ENCODE peak calls at places on chromosomes 2 and 18, in six cellular contexts. U is thyroid gland; C is CD8-positive, alpha-beta memory T cell; E is tibial nerve; Z is GM23248; B is osteoblast. N is an unnamed sample. For H3K4me1, the result is how much of the 10 kb centered on the place peaks cover.

GRCh38 chr18:36028859-36029258 is 38.5 kb downstream of the RPRD1A start:
- DNase-seq in U (no peak), C (no peak), E (no peak), Z (no peak), B (peak), N (no peak)

GRCh38 chr18:59823611-59824195 is 76.1 kb upstream of the PMAIP1 start:
- DNase-seq in U (peak), C (peak), E (peak), Z (peak), B (peak), N (peak)

GRCh38 chr18:26309283-26309682 is 83.0 kb downstream of the TAF4B start:
- DNase-seq in U (no peak), C (no peak), E (no peak), Z (peak), B (no peak), N (no peak)

GRCh38 chr18:3213231-3214059 is 6.3 kb downstream of the MYOM1 start:
- DNase-seq in U (no peak), C (no peak), E (no peak), Z (no peak), B (no peak), N (no peak)

GRCh38 chr2:41736105-41736567 is 311.7 kb upstream of the PKDCC start:
- DNase-seq in U (no peak), C (no peak), E (no peak), Z (peak), B (peak), N (no peak)

GRCh38 chr2:164675698-164676097 is 54.4 kb upstream of the GRB14 start:
- DNase-seq in U (no peak), C (no peak), E (no peak), Z (no peak), B (no peak), N (no peak)

GRCh38 chr2:219177594-219178376 is at the start of gene RETREG2:
- DNase-seq in U (peak), C (peak), E (peak), Z (peak), B (peak), N (no peak)

GRCh38 chr2:178331474-178332431 is 119.2 kb downstream of the PRKRA start:
- DNase-seq in U (no peak), C (no peak), E (no peak), Z (no peak), B (no peak), N (no peak)

GRCh38 chr2:203809084-203809521 is 58.5 kb upstream of the CTLA4 start:
- DNase-seq in U (no peak), C (no peak), E (no peak), Z (peak), B (no peak), N (no peak)

GRCh38 chr2:77720115-77720514 is 197.9 kb upstream of the LRRTM4 start:
- DNase-seq in U (no peak), C (no peak), E (no peak), Z (no peak), B (no peak), N (no peak)

GRCh38 chr2:7020059-7020458 is 102.8 kb downstream of the RNF144A start:
- DNase-seq in U (no peak), C (no peak), E (no peak), Z (no peak), B (no peak), N (no peak)
- H3K4me1 ChIP-seq in U (under half), C (under half), E (under half), Z (under half), B (under half), N (under half)

GRCh38 chr2:101574622-101575021 is 99.7 kb upstream of the RFX8 start:
- DNase-seq in U (no peak), C (no peak), E (no peak), Z (no peak), B (no peak), N (no peak)

GRCh38 chr2:101568969-101569368 is 94.1 kb upstream of the RFX8 start:
- DNase-seq in U (no peak), C (no peak), E (no peak), Z (no peak), B (no peak), N (no peak)

GRCh38 chr2:101571951-101572350 is 97.0 kb upstream of the RFX8 start:
- DNase-seq in U (no peak), C (no peak), E (no peak), Z (no peak), B (no peak), N (no peak)

GRCh38 chr2:101566632-101567228 is 91.8 kb upstream of the RFX8 start:
- DNase-seq in U (no peak), C (no peak), E (no peak), Z (no peak), B (no peak), N (no peak)

DNA sequence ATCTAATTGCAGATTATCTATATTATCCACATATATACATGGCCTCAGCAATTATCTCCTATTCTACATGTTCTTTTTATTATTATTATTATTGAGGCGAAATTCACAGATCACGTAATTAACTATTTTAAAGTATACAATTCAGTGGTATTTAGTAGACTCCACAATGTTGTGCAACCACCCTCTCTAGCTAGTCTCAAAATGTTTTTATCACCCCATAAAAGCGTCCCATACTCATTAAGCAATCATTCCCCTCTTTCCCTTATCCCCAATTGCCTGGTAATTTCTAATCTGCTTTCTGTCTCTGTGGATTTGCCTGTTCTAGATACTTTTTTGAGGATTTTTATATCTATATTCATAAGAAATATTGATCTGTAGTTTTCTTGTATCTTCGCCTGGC is 95.2 kb upstream of the RFX8 start:
- DNase-seq in U (no peak), C (no peak), E (no peak), Z (no peak), B (no peak), N (no peak)
- H3K4me3 ChIP-seq in U (no peak), C (peak), E (no peak), Z (no peak), B (no peak), N (no peak)

GRCh38 chr2:3379647-3380534 is at the start of gene TRAPPC12:
- DNase-seq in U (peak), C (peak), E (peak), Z (peak), B (peak), N (peak)
- H3K27ac ChIP-seq in U (peak), C (peak), E (peak), Z (peak), B (peak), N (no peak)

GRCh38 chr2:205712983-205713531 is 30.8 kb downstream of the NRP2 start:
- DNase-seq in U (no peak), C (no peak), E (no peak), Z (peak), B (no peak), N (no peak)
- H3K4me1 ChIP-seq in U (under half), C (under half), E (under half), Z (under half), B (under half), N (under half)

GRCh38 chr2:54634012-54634411 is 89.5 kb upstream of the EML6 start:
- DNase-seq in U (no peak), C (no peak), E (no peak), Z (no peak), B (no peak), N (no peak)

GRCh38 chr2:54636425-54637139 is 86.9 kb upstream of the EML6 start:
- DNase-seq in U (peak), C (no peak), E (no peak), Z (peak), B (no peak), N (no peak)

GRCh38 chr2:54634564-54635511 is 88.6 kb upstream of the EML6 start:
- DNase-seq in U (peak), C (no peak), E (peak), Z (peak), B (peak), N (no peak)

GRCh38 chr2:54638103-54638502 is 85.4 kb upstream of the EML6 start:
- DNase-seq in U (no peak), C (no peak), E (no peak), Z (no peak), B (no peak), N (no peak)

GRCh38 chr2:54635554-54636152 is 87.8 kb upstream of the EML6 start:
- DNase-seq in U (no peak), C (no peak), E (no peak), Z (peak), B (peak), N (no peak)
- H3K4me3 ChIP-seq in U (no peak), C (no peak), E (no peak), Z (peak), B (peak), N (no peak)

DNA sequence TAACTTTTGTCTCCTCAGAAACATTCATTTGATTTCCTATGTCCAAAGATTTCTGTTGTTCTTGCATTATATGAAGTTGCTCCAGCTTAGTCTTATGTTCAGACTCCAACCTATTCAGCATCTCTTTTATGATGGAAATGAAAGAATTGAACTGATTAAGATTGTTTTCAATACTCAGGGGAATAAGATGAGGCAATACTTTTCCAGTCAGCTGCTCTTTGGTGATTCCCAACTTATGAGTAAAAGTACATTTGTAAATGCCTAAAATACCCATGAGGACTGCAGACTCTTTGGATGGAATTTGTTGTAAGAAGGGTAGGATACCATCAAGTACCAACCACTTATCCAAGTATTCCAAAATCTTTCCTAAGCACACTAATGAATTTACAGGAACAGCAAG is 39.8 kb downstream of the TRAK2 start:
- DNase-seq in U (no peak), C (no peak), E (no peak), Z (peak), B (peak), N (no peak)
- H3K27ac ChIP-seq in U (no peak), C (no peak), E (no peak), Z (peak), B (peak), N (no peak)

GRCh38 chr2:197297262-197297661 is 13.3 kb downstream of the ANKRD44 start:
- DNase-seq in U (no peak), C (no peak), E (no peak), Z (no peak), B (no peak), N (no peak)
- H3K4me1 ChIP-seq in U (under half), C (half or more), E (under half), Z (under half), B (under half), N (under half)

GRCh38 chr2:102144128-102144527 is 1.6 kb downstream of the IL1R1 start:
- DNase-seq in U (peak), C (no peak), E (no peak), Z (peak), B (no peak), N (no peak)
- H3K4me3 ChIP-seq in U (no peak), C (no peak), E (peak), Z (peak), B (peak), N (no peak)

GRCh38 chr2:230983566-230983965 is 12.4 kb upstream of the SPATA3 start:
- DNase-seq in U (no peak), C (no peak), E (no peak), Z (no peak), B (no peak), N (no peak)

GRCh38 chr2:230982126-230982525 is 13.8 kb upstream of the SPATA3 start:
- DNase-seq in U (no peak), C (no peak), E (no peak), Z (no peak), B (no peak), N (no peak)

GRCh38 chr2:230982528-230982927 is 13.4 kb upstream of the SPATA3 start:
- DNase-seq in U (no peak), C (no peak), E (no peak), Z (no peak), B (no peak), N (no peak)

GRCh38 chr2:230980468-230980867 is 15.5 kb upstream of the SPATA3 start:
- DNase-seq in U (no peak), C (no peak), E (no peak), Z (no peak), B (no peak), N (no peak)

DNA sequence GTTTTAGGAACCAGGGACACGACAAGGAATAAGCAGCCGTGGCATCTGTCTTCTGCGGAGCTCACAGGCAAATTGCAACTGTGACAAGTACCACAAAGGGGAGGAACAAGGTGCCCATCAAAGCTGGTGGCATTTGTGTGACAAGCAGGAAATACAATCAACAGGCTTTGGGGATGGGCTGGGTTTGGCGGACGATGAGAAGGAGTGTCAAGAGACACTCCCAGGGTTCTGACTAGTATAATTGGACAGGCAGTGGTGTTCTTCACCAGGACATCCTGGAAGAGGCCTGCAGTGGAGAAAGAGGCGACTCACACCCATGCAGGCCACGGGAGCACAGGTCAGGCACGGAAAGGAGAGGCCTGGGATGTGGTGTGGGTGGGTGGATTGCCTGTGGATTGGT is 14.2 kb upstream of the SPATA3 start:
- DNase-seq in U (no peak), C (no peak), E (no peak), Z (no peak), B (no peak), N (no peak)
- H3K27ac ChIP-seq in U (no peak), C (no peak), E (no peak), Z (no peak), B (no peak), N (no peak)